ENCODE peak calls at places on chromosomes 1 and 21, in ten cellular contexts. One of them, this sample, is unnamed.

GRCh38 chr21:31744162-31744800 is 12.4 kb upstream of the SCAF4 start:
- DNase-seq in AG08395: no peak
- DNase-seq in fibroblast of mammary gland: peak; percentile 79
- DNase-seq in RCC 7860: no peak
- DNase-seq in iris pigment epithelial cell: peak; percentile 36
- DNase-seq in cardiac fibroblast: no peak
- DNase-seq in DND-41: no peak
- DNase-seq in activated CD8-positive, alpha-beta memory T cell treated with anti-CD3 and anti-CD28 coated beads, Interleukin-2, amount 50 U/mL, for 4 hours: no peak
- DNase-seq in left kidney: no peak
- DNase-seq in germinal center: no peak
- DNase-seq in this sample: no peak

GRCh38 chr1:240256836-240257503 is 165.3 kb downstream of the FMN2 start:
- DNase-seq in AG08395: no peak
- DNase-seq in iris pigment epithelial cell: no peak
- DNase-seq in DND-41: no peak
- DNase-seq in cardiac fibroblast: no peak
- DNase-seq in RCC 7860: no peak
- DNase-seq in germinal center: no peak
- DNase-seq in fibroblast of mammary gland: no peak
- DNase-seq in activated CD8-positive, alpha-beta memory T cell treated with anti-CD3 and anti-CD28 coated beads, Interleukin-2, amount 50 U/mL, for 4 hours: no peak
- DNase-seq in left kidney: no peak
- DNase-seq in this sample: no peak

GRCh38 chr1:216310776-216311175 is 112.5 kb downstream of the USH2A start:
- DNase-seq in AG08395: no peak
- DNase-seq in cardiac fibroblast: peak; percentile 65
- DNase-seq in iris pigment epithelial cell: peak; percentile 61
- DNase-seq in fibroblast of mammary gland: peak; percentile 47
- DNase-seq in left kidney: peak; percentile 56
- DNase-seq in germinal center: no peak
- DNase-seq in DND-41: no peak
- DNase-seq in RCC 7860: peak; percentile 13
- DNase-seq in activated CD8-positive, alpha-beta memory T cell treated with anti-CD3 and anti-CD28 coated beads, Interleukin-2, amount 50 U/mL, for 4 hours: no peak
- DNase-seq in this sample: no peak

GRCh38 chr1:230186003-230186863 is 119.2 kb downstream of the GALNT2 start:
- DNase-seq in fibroblast of mammary gland: peak; percentile 92
- DNase-seq in AG08395: peak; percentile 82
- DNase-seq in germinal center: no peak
- DNase-seq in left kidney: no peak
- DNase-seq in cardiac fibroblast: peak; percentile 76
- DNase-seq in activated CD8-positive, alpha-beta memory T cell treated with anti-CD3 and anti-CD28 coated beads, Interleukin-2, amount 50 U/mL, for 4 hours: no peak
- DNase-seq in iris pigment epithelial cell: peak; percentile 92
- DNase-seq in RCC 7860: peak; percentile 62
- DNase-seq in DND-41: no peak
- DNase-seq in this sample: no peak

GRCh38 chr1:230370109-230370508 is 56.0 kb downstream of the PGBD5 start:
- DNase-seq in left kidney: no peak
- DNase-seq in DND-41: no peak
- DNase-seq in RCC 7860: no peak
- DNase-seq in iris pigment epithelial cell: no peak
- DNase-seq in cardiac fibroblast: no peak
- DNase-seq in AG08395: no peak
- DNase-seq in germinal center: no peak
- DNase-seq in activated CD8-positive, alpha-beta memory T cell treated with anti-CD3 and anti-CD28 coated beads, Interleukin-2, amount 50 U/mL, for 4 hours: no peak
- DNase-seq in fibroblast of mammary gland: no peak
- DNase-seq in this sample: no peak

GRCh38 chr1:111515291-111516007 is 12.0 kb upstream of the ADORA3 start:
- DNase-seq in activated CD8-positive, alpha-beta memory T cell treated with anti-CD3 and anti-CD28 coated beads, Interleukin-2, amount 50 U/mL, for 4 hours: peak; percentile 38
- DNase-seq in left kidney: peak; percentile 62
- DNase-seq in germinal center: peak; percentile 44
- DNase-seq in cardiac fibroblast: peak; percentile 51
- DNase-seq in DND-41: no peak
- DNase-seq in iris pigment epithelial cell: peak; percentile 57
- DNase-seq in AG08395: peak; percentile 66
- DNase-seq in fibroblast of mammary gland: peak; percentile 56
- DNase-seq in RCC 7860: no peak
- DNase-seq in this sample: peak; percentile 54

GRCh38 chr1:17371896-17372295 is at the start of gene PADI6:
- DNase-seq in activated CD8-positive, alpha-beta memory T cell treated with anti-CD3 and anti-CD28 coated beads, Interleukin-2, amount 50 U/mL, for 4 hours: no peak
- DNase-seq in iris pigment epithelial cell: no peak
- DNase-seq in AG08395: no peak
- DNase-seq in DND-41: no peak
- DNase-seq in germinal center: no peak
- DNase-seq in left kidney: no peak
- DNase-seq in cardiac fibroblast: no peak
- DNase-seq in RCC 7860: no peak
- DNase-seq in fibroblast of mammary gland: no peak
- DNase-seq in this sample: no peak

GRCh38 chr21:26626187-26626586 is 53.1 kb upstream of the CYYR1 start:
- DNase-seq in activated CD8-positive, alpha-beta memory T cell treated with anti-CD3 and anti-CD28 coated beads, Interleukin-2, amount 50 U/mL, for 4 hours: no peak
- DNase-seq in RCC 7860: no peak
- DNase-seq in AG08395: no peak
- DNase-seq in left kidney: no peak
- DNase-seq in cardiac fibroblast: no peak
- DNase-seq in fibroblast of mammary gland: no peak
- DNase-seq in iris pigment epithelial cell: no peak
- DNase-seq in DND-41: no peak
- DNase-seq in germinal center: no peak
- DNase-seq in this sample: no peak

GRCh38 chr1:99306056-99306455 is 41.8 kb downstream of the PLPPR4 start:
- DNase-seq in DND-41: no peak
- DNase-seq in germinal center: no peak
- DNase-seq in fibroblast of mammary gland: no peak
- DNase-seq in left kidney: no peak
- DNase-seq in AG08395: no peak
- DNase-seq in cardiac fibroblast: no peak
- DNase-seq in activated CD8-positive, alpha-beta memory T cell treated with anti-CD3 and anti-CD28 coated beads, Interleukin-2, amount 50 U/mL, for 4 hours: no peak
- DNase-seq in RCC 7860: no peak
- DNase-seq in iris pigment epithelial cell: no peak
- DNase-seq in this sample: no peak

GRCh38 chr1:107076846-107077245 is 20.4 kb downstream of the PRMT6 start:
- DNase-seq in activated CD8-positive, alpha-beta memory T cell treated with anti-CD3 and anti-CD28 coated beads, Interleukin-2, amount 50 U/mL, for 4 hours: no peak
- DNase-seq in cardiac fibroblast: peak; percentile 0
- DNase-seq in AG08395: peak; percentile 79
- DNase-seq in left kidney: no peak
- DNase-seq in DND-41: no peak
- DNase-seq in RCC 7860: peak; percentile 94
- DNase-seq in iris pigment epithelial cell: peak; percentile 53
- DNase-seq in fibroblast of mammary gland: peak; percentile 90
- DNase-seq in germinal center: no peak
- DNase-seq in this sample: no peak